ENCODE peak calls at places on chromosomes 12 and 14, in six cellular contexts. M, W, X, A, C and J are unnamed samples.

GRCh38 chr12:11863478-11863906 is 207.2 kb upstream of the BCL2L14 start:
- DNase-seq in M (no peak), X (peak), W (peak), C (no peak), A (peak), J (no peak)

GRCh38 chr12:98653866-98654493 is 8.9 kb downstream of the APAF1 start:
- DNase-seq in M (peak), A (peak), W (peak), C (peak), X (no peak), J (peak)

GRCh38 chr12:95164656-95165055 is 52.6 kb downstream of the FGD6 start:
- DNase-seq in M (no peak), A (no peak), W (peak), X (no peak), C (no peak), J (no peak)

GRCh38 chr12:113889076-113889475 is 77.0 kb downstream of the RBM19 start:
- DNase-seq in M (no peak), A (peak), W (peak), X (no peak), C (no peak), J (no peak)

GRCh38 chr12:110807640-110808039 is 39.1 kb upstream of the CCDC63 start:
- DNase-seq in A (no peak), W (no peak), M (no peak), C (no peak), X (no peak), J (no peak)

GRCh38 chr12:94590428-94590827 is 59.9 kb downstream of the TMCC3 start:
- DNase-seq in C (no peak), W (no peak), M (no peak), X (no peak), A (no peak), J (no peak)

GRCh38 chr12:106498056-106498455 is 84.7 kb upstream of the RFX4 start:
- DNase-seq in W (no peak), A (no peak), M (no peak), C (peak), X (no peak), J (no peak)

GRCh38 chr12:96648941-96649340 is 159.6 kb downstream of the CFAP54 start:
- DNase-seq in A (no peak), M (no peak), W (no peak), C (no peak), X (no peak), J (no peak)

GRCh38 chr12:98725481-98726247 is 80.6 kb downstream of the APAF1 start:
- DNase-seq in A (peak), X (no peak), W (peak), M (peak), C (peak), J (peak)

GRCh38 chr12:104890463-104891096 is 67.5 kb downstream of the SLC41A2 start:
- DNase-seq in X (no peak), C (no peak), A (peak), W (no peak), M (no peak), J (no peak)

GRCh38 chr12:132108211-132108832 is 35.8 kb downstream of the DDX51 start:
- DNase-seq in X (no peak), W (no peak), M (no peak), A (no peak), C (no peak), J (no peak)

GRCh38 chr14:94771906-94772468 is 2.1 kb upstream of the GSC start:
- DNase-seq in W (no peak), A (no peak), X (no peak), C (no peak), M (no peak), J (no peak)

GRCh38 chr12:131675126-131676080 is 35.5 kb upstream of the SFSWAP start:
- DNase-seq in C (no peak), X (peak), M (no peak), W (no peak), A (no peak), J (no peak)

DNA sequence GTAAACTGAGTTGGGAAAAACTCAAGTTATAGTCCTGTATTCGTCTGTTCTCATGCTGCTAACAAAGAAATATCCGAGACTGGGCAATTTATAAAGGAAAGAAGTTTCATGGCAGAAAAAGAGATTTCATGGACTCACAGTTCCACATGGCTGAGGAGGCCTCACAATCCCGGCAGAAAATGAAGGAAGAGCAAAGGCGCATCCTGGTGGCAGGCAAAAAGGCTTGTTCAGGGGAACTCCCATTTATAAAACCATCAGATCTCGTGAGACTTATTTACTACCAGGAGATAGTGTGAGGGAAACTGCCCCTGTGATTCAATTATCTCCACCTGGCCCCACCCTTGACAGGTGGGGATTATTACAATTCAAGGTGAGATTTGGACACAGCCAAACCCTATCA is 292.6 kb upstream of the SYT1 start:
- DNase-seq in M (no peak), W (no peak), A (no peak), X (no peak), C (no peak), J (no peak)
- TF ChIP-seq CTCF in M (no peak), W (no peak), A (no peak), X (no peak), C (no peak), J (no peak)

DNA sequence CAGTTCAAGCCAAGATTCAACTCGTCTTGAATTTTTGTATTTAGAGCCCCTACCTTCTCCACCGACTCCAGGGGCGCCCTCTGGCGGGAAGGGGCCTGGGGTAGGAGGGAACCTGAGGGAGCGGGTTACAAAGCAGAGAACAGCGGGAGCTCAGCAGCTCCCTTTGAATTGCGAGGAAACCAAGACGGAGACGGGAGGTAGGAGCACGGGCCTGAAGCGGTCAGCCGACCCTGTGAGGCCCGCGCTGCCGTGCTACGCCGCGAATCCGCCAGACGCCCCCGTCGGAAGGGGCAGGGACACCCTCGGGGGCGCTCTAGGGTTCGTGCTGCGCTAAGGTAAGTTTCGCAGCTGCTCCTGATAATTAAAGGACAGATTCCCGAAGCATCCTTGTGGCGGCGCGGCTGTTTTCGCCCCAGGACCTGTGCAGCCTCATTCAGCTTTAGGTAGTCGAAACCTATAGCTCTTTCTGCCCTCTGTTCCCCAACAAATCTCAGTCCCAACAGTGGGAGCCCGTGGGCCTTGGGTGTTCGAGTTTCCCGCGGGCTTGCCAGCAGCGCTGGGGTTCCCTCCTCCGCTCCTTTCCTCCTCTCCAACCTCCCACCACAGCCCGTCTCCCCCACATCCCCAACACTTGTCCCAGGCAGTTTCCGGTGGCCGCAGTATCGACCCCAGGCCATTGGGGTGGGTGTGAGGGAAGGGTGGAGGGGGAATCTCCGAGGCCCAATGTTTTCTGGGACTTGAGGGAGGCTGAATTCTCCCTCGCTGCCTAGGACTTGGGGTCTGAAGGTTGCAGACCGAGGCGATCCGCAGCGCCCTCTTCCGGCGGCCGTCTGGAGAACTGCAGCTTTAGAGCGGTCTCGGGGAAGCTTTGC is 5.1 kb upstream of the NKX2-1 start:
- DNase-seq in W (no peak), A (peak), X (no peak), M (peak), C (no peak), J (no peak)
- TF ChIP-seq CTCF in W (peak), A (peak), X (no peak), M (peak), C (no peak), J (peak)

DNA sequence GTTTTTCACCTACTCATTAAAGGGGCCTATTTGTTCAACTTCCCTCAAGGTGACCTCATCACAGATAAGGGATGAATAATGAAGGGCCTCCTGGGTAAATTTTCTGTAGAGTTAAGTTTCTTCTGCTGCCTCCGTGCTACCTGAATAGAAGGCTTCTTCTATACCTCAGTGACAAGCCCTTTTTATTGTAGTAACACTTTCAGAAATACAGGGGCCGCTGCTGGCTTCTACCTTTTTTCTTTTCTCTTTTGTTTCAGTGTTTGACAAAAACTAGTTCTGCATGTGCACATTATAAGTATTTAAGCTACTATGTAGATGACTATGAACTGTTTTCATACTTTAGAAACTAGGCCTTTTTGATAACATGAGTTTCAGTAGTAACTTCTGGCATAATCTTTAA is 207.0 kb downstream of the NAV3 start:
- DNase-seq in W (no peak), M (no peak), A (no peak), X (no peak), C (no peak), J (no peak)
- TF ChIP-seq CTCF in W (no peak), M (no peak), A (no peak), X (no peak), C (no peak), J (no peak)

DNA sequence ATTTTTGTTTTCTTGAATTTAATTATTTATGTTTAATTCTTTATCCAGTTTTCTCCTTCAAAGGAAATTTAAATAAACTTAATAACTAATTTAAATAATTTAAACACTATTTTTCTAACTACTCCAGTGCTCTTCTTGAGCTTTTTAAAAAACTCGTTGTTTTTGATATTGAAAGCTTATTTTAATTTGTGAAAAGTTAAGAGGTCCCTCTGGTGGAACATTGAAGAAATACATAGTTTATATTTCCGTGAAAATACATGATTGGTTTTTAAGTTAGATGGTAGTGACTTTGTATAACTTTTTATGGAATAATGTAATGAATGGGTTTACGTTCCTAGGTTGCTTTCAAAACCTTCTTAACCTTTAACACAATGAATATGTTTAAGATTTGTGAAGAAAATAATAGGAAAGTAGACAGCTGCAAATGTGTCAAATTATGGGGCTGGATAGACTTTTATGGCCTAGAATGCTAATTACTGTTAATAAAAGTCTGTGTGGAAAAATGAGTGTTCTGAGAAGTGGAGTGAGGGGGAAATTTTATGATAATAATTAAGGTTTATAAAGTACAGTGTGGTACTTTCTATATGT is 45.9 kb upstream of the MSRB3 start:
- DNase-seq in W (peak), X (no peak), C (peak), A (peak), M (peak), J (peak)
- TF ChIP-seq CTCF in W (peak), X (peak), C (no peak), A (peak), M (no peak), J (peak)

GRCh38 chr12:85955127-85955526 is 81.0 kb downstream of the NTS start:
- DNase-seq in W (no peak), X (no peak), A (peak), C (peak), M (no peak), J (peak)
- TF ChIP-seq CTCF in W (peak), X (no peak), A (peak), C (no peak), M (no peak), J (peak)